ENCODE peak calls at places on chromosomes 6 and 20, in six cellular contexts. O, K, I, V, M and L are unnamed samples. For H3K27me3, the result is how much of the 10 kb centered on the place peaks cover.

GRCh38 chr6:111256646-111257045 is 169.3 kb downstream of the SLC16A10 start:
- DNase-seq in I (peak), V (no peak), K (peak), O (no peak), M (peak), L (no peak)

GRCh38 chr6:36068012-36068392 is 40.4 kb downstream of the MAPK14 start:
- DNase-seq in M (no peak), I (no peak), O (no peak), K (no peak), V (no peak), L (no peak)

GRCh38 chr6:148657053-148657452 is 89.8 kb upstream of the UST start:
- DNase-seq in I (peak), K (no peak), M (peak), O (no peak), V (no peak), L (no peak)

GRCh38 chr6:154991207-154991606 is 3.9 kb upstream of the TIAM2 start:
- DNase-seq in I (no peak), M (no peak), K (no peak), V (no peak), O (no peak), L (no peak)

GRCh38 chr6:24430086-24430485 is 27.4 kb downstream of the MRS2 start:
- DNase-seq in I (peak), M (no peak), K (no peak), O (no peak), V (no peak), L (no peak)

GRCh38 chr20:44597930-44598329 is 15.6 kb downstream of the PKIG start:
- DNase-seq in M (no peak), O (no peak), I (no peak), K (no peak), V (no peak), L (no peak)

GRCh38 chr20:11451793-11452291 is 465.9 kb upstream of the BTBD3 start:
- DNase-seq in I (no peak), V (peak), M (peak), O (no peak), K (no peak), L (no peak)

GRCh38 chr6:149094934-149095341 is 222.6 kb upstream of the TAB2 start:
- DNase-seq in M (peak), V (no peak), I (no peak), O (no peak), K (no peak), L (no peak)

GRCh38 chr6:11656486-11656885 is 118.9 kb downstream of the TMEM170B start:
- DNase-seq in O (no peak), M (no peak), I (no peak), K (no peak), V (peak), L (no peak)

GRCh38 chr6:21321076-21321475 is 272.5 kb upstream of the SOX4 start:
- DNase-seq in I (no peak), V (no peak), O (no peak), M (no peak), K (no peak), L (no peak)

GRCh38 chr20:44104807-44105517 is 82.0 kb downstream of the JPH2 start:
- DNase-seq in I (peak), M (peak), V (no peak), O (no peak), K (no peak), L (no peak)

GRCh38 chr6:166244353-166245045 is 63.7 kb downstream of the PRR18 start:
- DNase-seq in K (no peak), O (peak), I (no peak), V (no peak), M (no peak), L (no peak)

GRCh38 chr20:46712056-46712636 is 2.7 kb downstream of the SLC2A10 start:
- DNase-seq in V (no peak), I (no peak), K (no peak), O (no peak), M (no peak), L (no peak)

GRCh38 chr6:139126255-139126654 is 8.6 kb upstream of the HECA start:
- DNase-seq in O (no peak), I (peak), K (no peak), M (peak), V (no peak), L (no peak)

GRCh38 chr20:64254571-64255360 is 782 bp upstream of the PCMTD2 start:
- DNase-seq in O (no peak), I (peak), K (no peak), V (no peak), M (no peak), L (no peak)

GRCh38 chr20:54174452-54175175 is 828 bp upstream of the CYP24A1 start:
- DNase-seq in I (peak), M (peak), K (peak), V (peak), O (no peak), L (no peak)
- H3K27me3 ChIP-seq in I (under half), M (under half), K (under half), V (half or more), O (under half), L (under half)

DNA sequence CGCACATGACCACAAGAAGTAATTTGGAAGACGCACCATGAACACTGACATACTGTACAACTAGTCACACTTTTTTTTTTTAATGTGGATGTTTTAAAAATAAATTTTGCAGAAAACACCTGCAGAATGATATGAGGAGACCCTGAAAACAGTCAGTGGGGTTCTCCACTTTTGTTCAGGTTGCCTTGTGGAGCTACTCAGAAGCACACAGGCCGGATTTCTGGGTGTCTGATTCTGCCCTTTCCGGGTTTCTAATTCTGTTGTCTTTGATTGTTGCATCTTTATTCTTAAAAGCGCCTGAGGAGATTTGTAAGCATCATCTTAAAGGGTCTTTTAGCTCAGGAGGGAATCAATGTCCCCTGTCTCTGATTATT is 74.5 kb downstream of the SSR1 start:
- DNase-seq in O (no peak), V (no peak), M (no peak), K (no peak), I (no peak), L (no peak)
- H3K27ac ChIP-seq in O (peak), V (no peak), M (no peak), K (peak), I (no peak), L (no peak)

GRCh38 chr6:54114991-54115390 is 3.7 kb downstream of the MLIP start:
- DNase-seq in O (no peak), K (no peak), I (no peak), V (no peak), M (no peak), L (no peak)

GRCh38 chr6:54115966-54116365 is 4.7 kb downstream of the MLIP start:
- DNase-seq in K (no peak), I (no peak), M (no peak), O (no peak), V (no peak), L (no peak)

GRCh38 chr6:54112171-54112650 is 968 bp downstream of the MLIP start:
- DNase-seq in O (no peak), V (no peak), I (no peak), M (no peak), K (no peak), L (no peak)

GRCh38 chr6:54118117-54118516 is 6.9 kb downstream of the MLIP start:
- DNase-seq in O (no peak), M (no peak), V (no peak), I (no peak), K (no peak), L (no peak)
- H3K4me2 ChIP-seq in O (no peak), M (no peak), V (no peak), I (no peak), K (no peak), L (no peak)

GRCh38 chr6:2531426-2532208 is 219.1 kb downstream of the MYLK4 start:
- DNase-seq in O (no peak), K (no peak), V (no peak), I (peak), M (peak), L (peak)

GRCh38 chr6:2524090-2524489 is 226.6 kb downstream of the MYLK4 start:
- DNase-seq in I (peak), K (peak), V (peak), M (no peak), O (no peak), L (no peak)

GRCh38 chr6:2528156-2528555 is 222.6 kb downstream of the MYLK4 start:
- DNase-seq in V (no peak), K (no peak), O (no peak), M (peak), I (no peak), L (no peak)

GRCh38 chr6:2526766-2527165 is 224.0 kb downstream of the MYLK4 start:
- DNase-seq in M (no peak), V (no peak), O (no peak), I (no peak), K (no peak), L (no peak)

DNA sequence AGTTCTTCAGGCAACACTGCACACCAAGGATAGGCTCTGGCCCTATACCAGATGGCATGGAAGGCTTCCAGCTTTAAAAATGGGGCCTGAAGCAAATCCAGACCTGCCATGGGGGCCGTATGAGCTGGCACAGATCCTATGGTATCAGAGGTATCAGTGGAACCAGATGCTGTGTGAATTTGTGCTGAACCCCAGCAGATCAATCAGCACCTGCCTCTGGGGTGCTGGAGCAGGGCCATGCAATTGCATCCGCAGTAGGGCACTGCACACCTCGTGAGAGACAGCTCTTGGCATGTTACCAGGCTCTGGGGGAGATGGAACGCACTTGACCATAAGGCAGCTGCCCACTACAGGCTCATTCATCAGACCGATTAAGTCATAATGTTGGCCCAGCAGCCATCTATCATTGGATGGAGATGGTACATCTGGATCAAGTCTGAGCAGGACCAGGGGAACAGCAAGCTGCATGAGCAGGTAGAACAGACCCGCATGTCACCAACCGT is 221.5 kb downstream of the MYLK4 start:
- DNase-seq in O (no peak), M (no peak), K (no peak), I (no peak), V (no peak), L (no peak)
- H3K27me3 ChIP-seq in O (under half), M (under half), K (under half), I (under half), V (under half), L (under half)

GRCh38 chr6:169249057-169249456 is 4.6 kb downstream of the THBS2 start:
- DNase-seq in O (no peak), K (no peak), I (no peak), V (no peak), M (no peak), L (no peak)

GRCh38 chr6:169248521-169248971 is 5.1 kb downstream of the THBS2 start:
- DNase-seq in O (no peak), I (no peak), K (no peak), V (no peak), M (no peak), L (no peak)

GRCh38 chr6:169251822-169252804 is 1.5 kb downstream of the THBS2 start:
- DNase-seq in K (no peak), I (no peak), V (peak), O (no peak), M (no peak), L (no peak)

GRCh38 chr6:169251371-169251802 is 2.3 kb downstream of the THBS2 start:
- DNase-seq in I (no peak), O (no peak), V (peak), K (no peak), M (peak), L (no peak)

GRCh38 chr6:169250660-169251059 is 3.0 kb downstream of the THBS2 start:
- DNase-seq in M (peak), O (no peak), I (peak), K (no peak), V (peak), L (peak)
- H3K27ac ChIP-seq in M (peak), O (no peak), I (no peak), K (no peak), V (peak), L (peak)

GRCh38 chr6:135938588-135939215 is 87.2 kb downstream of the PDE7B start:
- DNase-seq in K (peak), O (no peak), I (peak), M (peak), V (peak), L (no peak)
- H3K4me2 ChIP-seq in K (no peak), O (no peak), I (no peak), M (peak), V (no peak), L (no peak)

DNA sequence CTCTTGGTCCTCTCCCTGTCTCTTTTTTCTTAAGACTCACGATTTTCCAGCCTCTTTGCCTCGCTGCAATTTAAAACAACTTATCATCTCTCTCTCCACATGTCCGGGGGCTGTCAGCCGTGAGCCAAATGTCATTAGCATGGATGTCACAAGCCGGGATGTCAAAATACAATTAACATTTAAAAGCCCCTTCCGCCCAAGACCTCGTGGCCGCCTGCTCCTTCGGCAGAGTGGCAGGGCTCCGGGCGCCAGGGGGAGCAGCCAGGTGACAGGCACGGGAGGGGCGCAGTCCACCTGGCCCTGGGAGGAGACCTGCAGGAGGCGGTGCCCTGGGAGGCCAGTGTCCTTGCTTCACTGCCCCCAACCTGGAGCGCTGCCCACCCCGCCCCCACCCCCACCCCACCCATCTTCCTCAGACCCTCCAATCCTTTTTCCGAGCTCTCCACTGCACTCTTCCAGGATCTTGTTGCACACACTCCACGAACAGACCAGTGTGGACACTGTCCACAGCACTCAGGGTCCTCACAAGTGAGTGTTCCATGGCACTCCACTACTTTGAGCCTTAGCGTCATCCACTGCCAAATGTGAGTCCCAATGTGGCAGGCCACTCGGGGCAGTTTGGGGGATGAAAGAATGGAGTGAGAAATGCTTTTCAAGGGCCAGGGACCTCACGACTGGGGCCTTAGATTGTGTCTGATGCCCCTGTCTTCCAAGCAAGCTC is 5.6 kb upstream of the GRM4 start:
- DNase-seq in V (peak), K (no peak), O (no peak), M (no peak), I (no peak), L (no peak)
- H3K27me3 ChIP-seq in V (half or more), K (under half), O (under half), M (under half), I (under half), L (under half)

GRCh38 chr20:3803854-3804253 is 7.7 kb downstream of the CDC25B start:
- DNase-seq in K (no peak), O (no peak), M (no peak), V (no peak), I (no peak), L (no peak)

GRCh38 chr20:3804254-3804751 is 8.2 kb downstream of the CDC25B start:
- DNase-seq in O (no peak), V (no peak), M (peak), I (no peak), K (no peak), L (peak)

GRCh38 chr20:3808141-3808479 is 12.0 kb downstream of the CDC25B start:
- DNase-seq in V (peak), K (peak), O (no peak), M (peak), I (peak), L (no peak)

GRCh38 chr20:3804781-3805180 is 8.7 kb downstream of the CDC25B start:
- DNase-seq in K (no peak), O (no peak), M (no peak), I (no peak), V (no peak), L (no peak)

DNA sequence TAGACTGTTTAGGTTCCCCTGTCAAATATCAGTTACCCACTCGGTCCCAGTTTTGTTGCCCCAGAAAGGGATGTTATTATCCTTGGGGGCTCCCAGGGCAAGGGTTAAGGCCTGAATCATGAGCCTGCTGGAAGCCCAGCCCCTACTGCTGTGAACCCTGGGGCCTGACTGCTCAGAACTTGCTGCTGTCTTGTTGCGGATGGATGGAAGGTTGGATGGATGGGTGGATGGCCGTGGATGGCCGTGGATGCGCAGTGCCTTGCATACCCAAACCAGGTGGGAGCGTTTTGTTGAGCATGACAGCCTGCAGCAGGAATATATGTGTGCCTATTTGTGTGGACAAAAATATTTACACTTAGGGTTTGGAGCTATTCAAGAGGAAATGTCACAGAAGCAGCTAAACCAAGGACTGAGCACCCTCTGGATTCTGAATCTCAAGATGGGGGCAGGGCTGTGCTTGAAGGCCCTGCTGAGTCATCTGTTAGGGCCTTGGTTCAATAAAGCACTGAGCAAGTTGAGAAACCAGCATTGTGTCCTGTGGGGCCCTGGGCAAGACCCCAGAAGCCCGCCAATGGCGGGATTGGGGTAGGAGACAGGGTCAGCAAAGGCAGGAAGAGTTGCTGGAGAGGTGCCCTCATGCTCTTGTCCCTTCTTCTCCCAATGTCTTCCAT is 9.6 kb downstream of the CDC25B start:
- DNase-seq in K (no peak), M (peak), I (peak), V (no peak), O (no peak), L (no peak)
- H3K27ac ChIP-seq in K (peak), M (peak), I (peak), V (no peak), O (no peak), L (peak)

GRCh38 chr6:71206086-71206485 is 82.5 kb upstream of the OGFRL1 start:
- DNase-seq in K (no peak), O (no peak), M (no peak), I (no peak), V (no peak), L (no peak)

GRCh38 chr6:71204741-71205140 is 83.9 kb upstream of the OGFRL1 start:
- DNase-seq in O (no peak), K (no peak), I (no peak), V (no peak), M (no peak), L (no peak)

GRCh38 chr6:71203211-71203610 is 85.4 kb upstream of the OGFRL1 start:
- DNase-seq in M (no peak), I (no peak), O (no peak), V (no peak), K (no peak), L (no peak)

GRCh38 chr6:71209206-71209605 is 79.4 kb upstream of the OGFRL1 start:
- DNase-seq in M (no peak), K (no peak), I (no peak), V (no peak), O (no peak), L (no peak)

GRCh38 chr6:71205336-71205956 is 83.2 kb upstream of the OGFRL1 start:
- DNase-seq in V (no peak), O (no peak), I (no peak), K (no peak), M (peak), L (no peak)
- H3K4me2 ChIP-seq in V (no peak), O (no peak), I (no peak), K (no peak), M (no peak), L (peak)

DNA sequence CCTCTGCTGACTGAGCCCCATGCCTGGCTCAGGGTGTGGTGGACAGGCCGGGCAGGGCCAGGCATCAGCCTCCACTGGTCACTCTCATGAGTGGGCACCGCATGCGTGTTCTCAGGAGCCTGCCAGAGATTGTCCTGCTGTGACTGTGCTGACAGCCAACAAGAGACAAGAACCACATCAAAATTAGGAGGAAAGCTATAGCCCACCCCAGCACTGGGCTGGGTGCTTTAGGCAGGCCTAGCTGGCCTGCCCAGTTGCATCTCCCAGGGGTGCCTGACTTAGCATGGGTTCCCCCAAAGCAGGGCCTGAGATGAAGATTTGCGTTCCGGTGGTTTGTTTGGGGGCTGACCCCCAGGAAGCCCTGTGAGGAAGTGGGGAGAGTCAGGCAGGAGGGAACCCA is 53.9 kb downstream of the LINC00237 start:
- DNase-seq in V (no peak), M (no peak), K (no peak), O (no peak), I (no peak), L (no peak)
- H3K27me3 ChIP-seq in V (under half), M (under half), K (under half), O (under half), I (under half), L (under half)